ENCODE peak calls at places on chromosomes 16 and 17, in five cellular contexts. P is CD4-positive, alpha-beta memory T cell; B is uterus; T is right cardiac atrium; N is gastrocnemius medialis. V is an unnamed sample. For H3K27me3, the result is how much of the 10 kb centered on the place peaks cover.

GRCh38 chr17:12227547-12227946 is 206.9 kb downstream of the MAP2K4 start:
- DNase-seq in T (no peak), P (no peak), N (no peak), B (no peak), V (no peak)

GRCh38 chr17:13311301-13311700 is 290.4 kb downstream of the HS3ST3A1 start:
- DNase-seq in P (no peak), T (no peak), N (no peak), B (no peak), V (no peak)

GRCh38 chr17:37521821-37522220 is 32.1 kb downstream of the DUSP14 start:
- DNase-seq in B (no peak), P (no peak), T (no peak), N (no peak), V (no peak)

GRCh38 chr16:77043076-77043475 is 147.9 kb upstream of the MON1B start:
- DNase-seq in B (no peak), T (no peak), N (no peak), P (no peak), V (no peak)

GRCh38 chr16:67248401-67249177 is at the start of gene SLC9A5:
- DNase-seq in B (no peak), T (peak), N (no peak), P (no peak), V (no peak)

GRCh38 chr17:10604521-10604920 is 52.6 kb downstream of the MYH3 start:
- DNase-seq in N (no peak), P (no peak), T (no peak), B (no peak), V (no peak)

GRCh38 chr16:2040031-2040430 is 7.6 kb downstream of the NTHL1 start:
- DNase-seq in T (peak), B (no peak), P (no peak), N (no peak), V (no peak)

GRCh38 chr16:83390759-83391158 is 417.0 kb upstream of the HSBP1 start:
- DNase-seq in P (no peak), N (no peak), B (no peak), T (no peak), V (no peak)

GRCh38 chr17:7445011-7445927 is at the start of gene CHRNB1:
- DNase-seq in N (peak), P (peak), B (peak), T (peak), V (peak)

GRCh38 chr17:20095366-20096080 is 86.4 kb downstream of the SPECC1 start:
- DNase-seq in B (peak), P (no peak), T (peak), N (no peak), V (peak)

GRCh38 chr17:68514809-68515208 is 2.6 kb downstream of the PRKAR1A start:
- DNase-seq in N (no peak), T (no peak), P (no peak), B (no peak), V (no peak)

GRCh38 chr17:83100220-83100852 is 20.9 kb downstream of the METRNL start:
- DNase-seq in B (peak), P (peak), N (no peak), T (peak), V (no peak)

GRCh38 chr16:63361032-63361624 is 1324.9 kb upstream of the CDH8 start:
- DNase-seq in P (no peak), N (no peak), B (no peak), T (no peak), V (no peak)

GRCh38 chr16:63695347-63695746 is 1426.5 kb downstream of the CDH11 start:
- DNase-seq in P (no peak), N (no peak), T (no peak), B (no peak), V (no peak)

GRCh38 chr17:49022391-49022941 is 25.3 kb downstream of the IGF2BP1 start:
- DNase-seq in B (no peak), P (no peak), T (no peak), N (no peak), V (no peak)

GRCh38 chr16:85819711-85820110 is 20.2 kb downstream of the COX4I1 start:
- DNase-seq in N (no peak), T (no peak), P (no peak), B (no peak), V (peak)

GRCh38 chr16:17404903-17405691 is 65.7 kb downstream of the XYLT1 start:
- DNase-seq in T (peak), B (peak), P (no peak), N (peak), V (peak)

GRCh38 chr17:76076765-76077581 is 2.0 kb upstream of the ZACN start:
- DNase-seq in N (no peak), B (no peak), P (peak), T (no peak), V (no peak)

GRCh38 chr17:48576479-48577309 is 1.5 kb downstream of the HOXB4 start:
- DNase-seq in T (peak), B (no peak), P (no peak), N (no peak), V (no peak)

GRCh38 chr17:47427985-47428384 is 102.9 kb upstream of the NPEPPS start:
- DNase-seq in N (no peak), B (no peak), T (no peak), P (no peak), V (no peak)

GRCh38 chr17:55770220-55770870 is 19.5 kb downstream of the PCTP start:
- DNase-seq in N (no peak), B (no peak), T (no peak), P (no peak), V (no peak)

GRCh38 chr16:56999409-57000270 is 10.3 kb downstream of the NLRC5 start:
- DNase-seq in B (no peak), P (peak), T (no peak), N (no peak), V (no peak)

DNA sequence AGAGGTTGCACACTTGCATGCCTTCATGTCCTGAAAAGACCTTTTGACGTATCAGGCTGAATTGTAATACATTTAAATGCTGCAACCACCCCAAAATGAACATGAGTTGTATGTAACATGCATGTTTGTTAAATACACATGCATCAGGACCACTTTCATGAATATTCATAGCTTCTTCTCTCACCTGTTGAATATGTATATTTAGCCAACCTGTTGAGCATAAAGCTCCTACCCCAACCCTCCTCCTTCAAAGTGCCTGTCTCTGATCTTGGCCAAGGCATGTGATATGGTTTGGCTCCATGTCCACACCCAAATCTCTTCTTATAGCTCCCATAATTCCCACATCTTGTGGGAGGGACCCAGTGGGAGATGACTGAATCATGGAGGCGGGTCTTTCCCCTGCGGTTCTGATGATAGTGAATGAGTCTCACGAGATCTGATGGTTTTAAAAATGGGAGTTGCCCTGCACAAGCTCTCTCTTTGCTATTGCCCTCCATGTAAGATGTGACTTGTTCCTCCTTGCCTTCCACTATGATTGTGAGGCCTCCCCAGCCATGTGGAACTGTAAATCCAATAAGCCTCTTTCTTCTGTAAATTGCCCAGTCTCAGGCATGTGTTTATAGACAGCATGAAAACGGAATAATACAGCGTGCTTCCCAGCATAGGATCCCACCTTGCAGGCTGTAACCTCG is 3.8 kb upstream of the CRYM start:
- DNase-seq in T (no peak), N (no peak), B (no peak), P (no peak), V (no peak)
- H3K27me3 ChIP-seq in T (under half), N (half or more), B (under half), P (under half), V (half or more)

DNA sequence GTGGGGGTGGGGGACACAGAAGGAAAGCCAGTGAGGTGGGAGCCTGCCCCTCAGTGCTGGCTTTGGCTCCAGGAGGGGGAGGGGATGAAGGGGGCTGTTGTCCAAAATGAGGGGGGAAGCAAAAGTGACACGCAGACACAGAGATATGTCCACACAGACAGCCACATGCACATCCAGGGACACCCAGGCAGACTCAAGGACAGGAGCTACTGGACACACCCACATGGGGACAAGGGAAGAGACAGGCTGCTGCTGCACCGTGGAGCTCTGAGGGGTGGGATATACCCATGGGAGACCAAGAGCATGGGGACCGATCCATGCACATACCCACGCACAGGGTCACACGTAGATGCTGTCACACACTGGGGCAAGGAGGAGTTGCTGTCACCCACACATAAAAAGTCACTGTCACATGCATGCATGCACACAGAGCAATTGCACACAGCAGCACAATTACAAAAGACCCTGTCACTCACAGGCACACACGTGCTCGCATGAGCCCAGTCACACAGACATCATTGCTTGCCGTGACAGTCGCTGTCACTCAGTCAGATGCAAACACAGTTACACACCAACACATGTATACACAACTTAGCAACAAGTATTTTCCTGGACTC is 1.3 kb downstream of the THRA start:
- DNase-seq in N (peak), T (peak), P (no peak), B (no peak), V (no peak)
- H3K27ac ChIP-seq in N (peak), T (peak), P (peak), B (peak), V (peak)

DNA sequence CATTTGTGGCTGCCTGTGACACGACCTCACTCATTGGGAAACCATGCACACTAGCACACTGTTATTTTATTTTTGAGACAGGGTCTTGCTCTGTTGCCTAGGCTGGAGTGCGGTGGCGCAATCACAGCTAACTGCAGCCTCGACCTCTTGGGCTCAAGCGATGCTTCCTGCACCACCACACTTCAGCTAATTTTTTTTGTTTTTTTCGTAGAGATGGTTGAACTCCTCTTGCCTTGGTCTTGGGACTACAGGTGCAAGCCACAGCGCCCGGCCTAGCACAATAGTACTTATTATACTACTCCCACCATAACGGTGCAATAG is 2.8 kb upstream of the NPTX1 start:
- DNase-seq in N (no peak), P (peak), T (peak), B (no peak), V (no peak)
- H3K27me3 ChIP-seq in N (half or more), P (under half), T (under half), B (under half), V (half or more)

GRCh38 chr17:17180141-17180603 is 26.0 kb downstream of the PLD6 start:
- DNase-seq in N (peak), B (no peak), T (peak), P (no peak), V (peak)

GRCh38 chr17:17181666-17182600 is 24.2 kb downstream of the PLD6 start:
- DNase-seq in N (no peak), P (peak), T (no peak), B (no peak), V (no peak)

GRCh38 chr17:17180741-17181525 is 25.2 kb downstream of the PLD6 start:
- DNase-seq in B (no peak), T (no peak), P (no peak), N (no peak), V (no peak)

GRCh38 chr17:17183744-17184143 is 22.4 kb downstream of the PLD6 start:
- DNase-seq in T (no peak), P (no peak), B (no peak), N (no peak), V (no peak)

GRCh38 chr17:17182601-17183136 is 23.5 kb downstream of the PLD6 start:
- DNase-seq in B (no peak), T (no peak), P (no peak), N (no peak), V (no peak)
- H3K27ac ChIP-seq in B (no peak), T (no peak), P (peak), N (no peak), V (no peak)